ENCODE peak calls at places on chromosomes 7 and 10, in four cellular contexts. One of them, this sample, is unnamed.

GRCh38 chr7:71824356-71824755 is 587.8 kb downstream of the CALN1 start:
- DNase-seq in body of pancreas: peak; percentile 33
- DNase-seq in esophagus squamous epithelium: no peak
- DNase-seq in testis: no peak
- DNase-seq in this sample: no peak

GRCh38 chr7:130912910-130913720 is 179.1 kb upstream of the KLF14 start:
- DNase-seq in body of pancreas: peak; percentile 69
- DNase-seq in esophagus squamous epithelium: peak; percentile 24
- DNase-seq in testis: no peak
- DNase-seq in this sample: peak; percentile 67

GRCh38 chr10:46018453-46019169 is 11.8 kb downstream of the NCOA4 start:
- DNase-seq in body of pancreas: no peak
- DNase-seq in esophagus squamous epithelium: no peak
- DNase-seq in testis: no peak
- DNase-seq in this sample: no peak

GRCh38 chr10:52488606-52489485 is 174.8 kb downstream of the DKK1 start:
- DNase-seq in body of pancreas: no peak
- DNase-seq in esophagus squamous epithelium: no peak
- DNase-seq in testis: no peak
- DNase-seq in this sample: no peak

GRCh38 chr7:144438759-144439158 is 35.3 kb upstream of the NOBOX start:
- DNase-seq in body of pancreas: no peak
- DNase-seq in esophagus squamous epithelium: no peak
- DNase-seq in testis: no peak
- DNase-seq in this sample: no peak

GRCh38 chr7:11742496-11742895 is 89.5 kb downstream of the THSD7A start:
- DNase-seq in body of pancreas: no peak
- DNase-seq in esophagus squamous epithelium: no peak
- DNase-seq in testis: no peak
- DNase-seq in this sample: no peak

GRCh38 chr10:34297551-34298370 is 517.3 kb downstream of the PARD3 start:
- DNase-seq in body of pancreas: no peak
- DNase-seq in esophagus squamous epithelium: no peak
- DNase-seq in testis: no peak
- DNase-seq in this sample: no peak

GRCh38 chr10:32408690-32409089 is 37.2 kb upstream of the CCDC7 start:
- DNase-seq in body of pancreas: no peak
- DNase-seq in esophagus squamous epithelium: no peak
- DNase-seq in testis: no peak
- DNase-seq in this sample: no peak

GRCh38 chr10:43824934-43825333 is 176.3 kb upstream of the ZNF32 start:
- DNase-seq in body of pancreas: peak; percentile 75
- DNase-seq in esophagus squamous epithelium: no peak
- DNase-seq in testis: peak; percentile 62
- DNase-seq in this sample: peak; percentile 80

GRCh38 chr10:132941640-132942051 is 724 bp downstream of the CFAP46 start:
- DNase-seq in body of pancreas: no peak
- DNase-seq in esophagus squamous epithelium: no peak
- DNase-seq in testis: no peak
- DNase-seq in this sample: no peak

GRCh38 chr7:13846386-13846785 is 143.1 kb downstream of the ETV1 start:
- DNase-seq in body of pancreas: no peak
- DNase-seq in esophagus squamous epithelium: no peak
- DNase-seq in testis: no peak
- DNase-seq in this sample: no peak

GRCh38 chr10:9634466-9634865 is 1383.2 kb upstream of the CELF2 start:
- DNase-seq in body of pancreas: no peak
- DNase-seq in esophagus squamous epithelium: no peak
- DNase-seq in testis: no peak
- DNase-seq in this sample: no peak

GRCh38 chr7:1532456-1533254 is 2.2 kb downstream of the MAFK start:
- DNase-seq in body of pancreas: peak; percentile 94
- DNase-seq in esophagus squamous epithelium: no peak
- DNase-seq in testis: peak; percentile 78
- DNase-seq in this sample: peak; percentile 87

GRCh38 chr7:50266893-50267386 is 37.6 kb upstream of the IKZF1 start:
- DNase-seq in body of pancreas: peak; percentile 33
- DNase-seq in esophagus squamous epithelium: no peak
- DNase-seq in testis: no peak
- DNase-seq in this sample: peak; percentile 18

GRCh38 chr10:3848768-3849643 is 64.0 kb upstream of the KLF6 start:
- DNase-seq in body of pancreas: no peak
- DNase-seq in esophagus squamous epithelium: no peak
- DNase-seq in testis: no peak
- DNase-seq in this sample: no peak

GRCh38 chr7:124550036-124550435 is 215.6 kb downstream of the GPR37 start:
- DNase-seq in body of pancreas: no peak
- DNase-seq in esophagus squamous epithelium: no peak
- DNase-seq in testis: no peak
- DNase-seq in this sample: no peak

GRCh38 chr7:31120800-31121513 is 68.8 kb downstream of the ADCYAP1R1 start:
- DNase-seq in body of pancreas: no peak
- DNase-seq in esophagus squamous epithelium: no peak
- DNase-seq in testis: no peak
- DNase-seq in this sample: no peak

GRCh38 chr7:114087674-114088539 is 169.1 kb upstream of the PPP1R3A start:
- DNase-seq in body of pancreas: peak; percentile 34
- DNase-seq in esophagus squamous epithelium: no peak
- DNase-seq in testis: peak; percentile 24
- DNase-seq in this sample: peak; percentile 27

GRCh38 chr10:30691601-30692015 is 62.1 kb upstream of the LYZL2 start:
- DNase-seq in body of pancreas: no peak
- DNase-seq in esophagus squamous epithelium: no peak
- DNase-seq in testis: no peak
- DNase-seq in this sample: no peak

GRCh38 chr10:6363516-6363915 is 160.8 kb downstream of the PFKFB3 start:
- DNase-seq in body of pancreas: no peak
- DNase-seq in esophagus squamous epithelium: no peak
- DNase-seq in testis: no peak
- DNase-seq in this sample: no peak

GRCh38 chr10:69730251-69731156 is 71.2 kb upstream of the COL13A1 start:
- DNase-seq in body of pancreas: no peak
- DNase-seq in esophagus squamous epithelium: no peak
- DNase-seq in testis: peak; percentile 36
- DNase-seq in this sample: no peak

GRCh38 chr7:134834689-134835462 is 55.4 kb downstream of the CALD1 start:
- DNase-seq in body of pancreas: peak; percentile 8
- DNase-seq in esophagus squamous epithelium: no peak
- DNase-seq in testis: no peak
- DNase-seq in this sample: no peak

GRCh38 chr7:67301667-67302066 is 305.0 kb downstream of the TYW1 start:
- DNase-seq in body of pancreas: no peak
- DNase-seq in esophagus squamous epithelium: no peak
- DNase-seq in testis: no peak
- DNase-seq in this sample: no peak

GRCh38 chr7:111012799-111013675 is 77.9 kb upstream of the LRRN3 start:
- DNase-seq in body of pancreas: no peak
- DNase-seq in esophagus squamous epithelium: no peak
- DNase-seq in testis: no peak
- DNase-seq in this sample: no peak

DNA sequence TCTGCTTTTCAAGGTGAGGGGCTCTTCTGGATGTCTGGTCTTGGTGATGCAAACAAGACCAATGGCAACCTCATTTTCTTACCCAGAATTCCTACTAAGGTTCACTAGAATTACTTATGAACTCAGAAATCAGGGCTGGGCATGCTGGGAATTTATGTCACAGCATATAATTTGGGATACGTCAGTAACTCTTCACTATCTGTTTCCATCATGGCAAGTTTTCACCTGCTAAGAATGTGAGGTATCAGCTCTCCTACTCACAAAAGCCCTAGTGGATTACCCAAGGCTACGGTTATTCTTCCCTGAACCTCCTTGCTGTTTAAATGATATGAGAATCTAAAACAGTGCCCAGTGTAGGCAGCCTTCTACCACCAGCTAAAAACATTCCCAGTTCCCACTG is 53.1 kb downstream of the PNLIPRP2 start:
- DNase-seq in body of pancreas: no peak
- DNase-seq in esophagus squamous epithelium: no peak
- DNase-seq in testis: no peak
- DNase-seq in this sample: no peak
- TF ChIP-seq POLR2A in body of pancreas: no peak
- TF ChIP-seq POLR2A in esophagus squamous epithelium: no peak
- TF ChIP-seq POLR2A in testis: no peak
- TF ChIP-seq POLR2A in this sample: no peak

GRCh38 chr7:92808635-92809034 is 27.7 kb downstream of the CDK6 start:
- DNase-seq in body of pancreas: no peak
- DNase-seq in esophagus squamous epithelium: no peak
- DNase-seq in testis: no peak
- DNase-seq in this sample: no peak
- H3K36me3 ChIP-seq in body of pancreas: no peaks in the 10 kb centered on the region
- H3K36me3 ChIP-seq in esophagus squamous epithelium: no peaks in the 10 kb centered on the region
- H3K36me3 ChIP-seq in testis: no peaks in the 10 kb centered on the region
- H3K36me3 ChIP-seq in this sample: no peaks in the 10 kb centered on the region

GRCh38 chr7:80449841-80450240 is 62.0 kb downstream of the GNAT3 start:
- DNase-seq in body of pancreas: peak; percentile 23
- DNase-seq in esophagus squamous epithelium: no peak
- DNase-seq in testis: no peak
- DNase-seq in this sample: no peak
- TF ChIP-seq POLR2A in body of pancreas: no peak
- TF ChIP-seq POLR2A in esophagus squamous epithelium: no peak
- TF ChIP-seq POLR2A in testis: no peak
- TF ChIP-seq POLR2A in this sample: no peak

DNA sequence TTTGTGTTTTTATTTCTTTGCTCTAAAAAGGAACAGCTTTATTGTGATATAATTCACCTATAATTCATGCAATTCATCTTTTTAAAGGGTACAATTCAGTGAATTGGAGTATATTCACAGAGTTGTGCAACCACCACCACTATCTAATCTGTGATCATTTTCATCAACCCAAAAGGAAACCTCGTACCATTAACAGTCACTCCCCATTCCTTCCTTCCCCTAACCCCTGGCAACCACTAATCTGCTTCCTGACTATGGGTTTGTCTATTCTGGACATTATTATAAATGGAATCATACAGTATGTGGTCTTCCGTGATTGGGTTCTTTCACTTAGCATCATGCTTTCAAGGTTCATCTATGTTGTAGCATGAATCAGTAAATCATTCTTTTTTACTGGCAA is 52.3 kb downstream of the MKI67 start:
- DNase-seq in body of pancreas: no peak
- DNase-seq in esophagus squamous epithelium: no peak
- DNase-seq in testis: no peak
- DNase-seq in this sample: no peak
- H3K36me3 ChIP-seq in body of pancreas: no peaks in the 10 kb centered on the region
- H3K36me3 ChIP-seq in esophagus squamous epithelium: peaks cover 100% of the 10 kb centered on the region
- H3K36me3 ChIP-seq in testis: no peaks in the 10 kb centered on the region
- H3K36me3 ChIP-seq in this sample: no peaks in the 10 kb centered on the region

GRCh38 chr7:155490697-155491628 is 33.0 kb downstream of the EN2 start:
- DNase-seq in body of pancreas: no peak
- DNase-seq in esophagus squamous epithelium: no peak
- DNase-seq in testis: peak; percentile 65
- DNase-seq in this sample: peak; percentile 39
- TF ChIP-seq POLR2A in body of pancreas: no peak
- TF ChIP-seq POLR2A in esophagus squamous epithelium: no peak
- TF ChIP-seq POLR2A in testis: no peak
- TF ChIP-seq POLR2A in this sample: no peak

This sample was measured in uterus.